ENCODE peak calls at places on chromosomes 2 and 18, in six cellular contexts. One of them, this sample, is unnamed.

GRCh38 chr18:9835112-9835755 is 50.5 kb upstream of the TXNDC2 start:
- DNase-seq in AG04449: no peak
- DNase-seq in GM12864: no peak
- DNase-seq in fibroblast of villous mesenchyme: no peak
- DNase-seq in Panc1: no peak
- DNase-seq in right lobe of liver: no peak
- DNase-seq in this sample: no peak

GRCh38 chr2:186697536-186697935 is 3.7 kb downstream of the FAM171B start:
- DNase-seq in AG04449: no peak
- DNase-seq in GM12864: no peak
- DNase-seq in fibroblast of villous mesenchyme: no peak
- DNase-seq in Panc1: no peak
- DNase-seq in right lobe of liver: no peak
- DNase-seq in this sample: no peak

GRCh38 chr2:176105078-176105726 is 1.9 kb upstream of the HOXD11 start:
- DNase-seq in AG04449: no peak
- DNase-seq in GM12864: no peak
- DNase-seq in fibroblast of villous mesenchyme: peak
- DNase-seq in Panc1: no peak
- DNase-seq in right lobe of liver: no peak
- DNase-seq in this sample: no peak

GRCh38 chr2:98734823-98735260 is 3.9 kb upstream of the MGAT4A start:
- DNase-seq in AG04449: no peak
- DNase-seq in GM12864: no peak
- DNase-seq in fibroblast of villous mesenchyme: no peak
- DNase-seq in Panc1: no peak
- DNase-seq in right lobe of liver: no peak
- DNase-seq in this sample: no peak

GRCh38 chr2:218897394-218898108 is 16.9 kb downstream of the WNT10A start:
- DNase-seq in AG04449: no peak
- DNase-seq in GM12864: no peak
- DNase-seq in fibroblast of villous mesenchyme: no peak
- DNase-seq in Panc1: no peak
- DNase-seq in right lobe of liver: no peak
- DNase-seq in this sample: no peak

GRCh38 chr2:165427686-165428085 is 41.8 kb upstream of the CSRNP3 start:
- DNase-seq in AG04449: no peak
- DNase-seq in GM12864: no peak
- DNase-seq in fibroblast of villous mesenchyme: no peak
- DNase-seq in Panc1: no peak
- DNase-seq in right lobe of liver: no peak
- DNase-seq in this sample: no peak

GRCh38 chr2:176653856-176654443 is 384.7 kb downstream of the MTX2 start:
- DNase-seq in AG04449: no peak
- DNase-seq in GM12864: peak
- DNase-seq in fibroblast of villous mesenchyme: peak
- DNase-seq in Panc1: no peak
- DNase-seq in right lobe of liver: peak
- DNase-seq in this sample: peak

GRCh38 chr2:232977438-232977971 is 35.6 kb downstream of the NGEF start:
- DNase-seq in AG04449: no peak
- DNase-seq in GM12864: no peak
- DNase-seq in fibroblast of villous mesenchyme: no peak
- DNase-seq in Panc1: no peak
- DNase-seq in right lobe of liver: peak
- DNase-seq in this sample: no peak

GRCh38 chr2:207330912-207331311 is 165.2 kb upstream of the KLF7 start:
- DNase-seq in AG04449: peak
- DNase-seq in GM12864: peak
- DNase-seq in fibroblast of villous mesenchyme: peak
- DNase-seq in Panc1: peak
- DNase-seq in right lobe of liver: no peak
- DNase-seq in this sample: no peak

GRCh38 chr2:186853871-186854435 is 5.0 kb upstream of the ZSWIM2 start:
- DNase-seq in AG04449: peak
- DNase-seq in GM12864: no peak
- DNase-seq in fibroblast of villous mesenchyme: no peak
- DNase-seq in Panc1: no peak
- DNase-seq in right lobe of liver: no peak
- DNase-seq in this sample: no peak

GRCh38 chr2:61582191-61582590 is 44.0 kb upstream of the XPO1 start:
- DNase-seq in AG04449: no peak
- DNase-seq in GM12864: no peak
- DNase-seq in fibroblast of villous mesenchyme: no peak
- DNase-seq in Panc1: no peak
- DNase-seq in right lobe of liver: no peak
- DNase-seq in this sample: no peak

GRCh38 chr18:23619388-23619873 is 33.1 kb upstream of the NPC1 start:
- DNase-seq in AG04449: no peak
- DNase-seq in GM12864: no peak
- DNase-seq in fibroblast of villous mesenchyme: peak
- DNase-seq in Panc1: no peak
- DNase-seq in right lobe of liver: no peak
- DNase-seq in this sample: no peak

GRCh38 chr2:89833780-89834117 is 1142.3 kb downstream of the RPIA start:
- DNase-seq in AG04449: no peak
- DNase-seq in GM12864: no peak
- DNase-seq in fibroblast of villous mesenchyme: peak
- DNase-seq in Panc1: no peak
- DNase-seq in right lobe of liver: no peak
- DNase-seq in this sample: no peak

GRCh38 chr2:33134086-33134763 is 187.5 kb downstream of the LTBP1 start:
- DNase-seq in AG04449: peak
- DNase-seq in GM12864: no peak
- DNase-seq in fibroblast of villous mesenchyme: peak
- DNase-seq in Panc1: peak
- DNase-seq in right lobe of liver: peak
- DNase-seq in this sample: peak

GRCh38 chr2:175432021-175432420 is 250.5 kb upstream of the ATP5MC3 start:
- DNase-seq in AG04449: no peak
- DNase-seq in GM12864: no peak
- DNase-seq in fibroblast of villous mesenchyme: no peak
- DNase-seq in Panc1: no peak
- DNase-seq in right lobe of liver: no peak
- DNase-seq in this sample: no peak

GRCh38 chr2:96762529-96763253 is 2.0 kb downstream of the CNNM4 start:
- DNase-seq in AG04449: no peak
- DNase-seq in GM12864: no peak
- DNase-seq in fibroblast of villous mesenchyme: no peak
- DNase-seq in Panc1: no peak
- DNase-seq in right lobe of liver: no peak
- DNase-seq in this sample: no peak

GRCh38 chr2:134259571-134259970 is 5.7 kb downstream of the MGAT5 start:
- DNase-seq in AG04449: no peak
- DNase-seq in GM12864: no peak
- DNase-seq in fibroblast of villous mesenchyme: no peak
- DNase-seq in Panc1: no peak
- DNase-seq in right lobe of liver: no peak
- DNase-seq in this sample: no peak

GRCh38 chr2:6236317-6236716 is 544.1 kb downstream of the SOX11 start:
- DNase-seq in AG04449: no peak
- DNase-seq in GM12864: no peak
- DNase-seq in fibroblast of villous mesenchyme: no peak
- DNase-seq in Panc1: no peak
- DNase-seq in right lobe of liver: no peak
- DNase-seq in this sample: no peak

GRCh38 chr2:113806217-113806913 is 49.9 kb upstream of the SLC35F5 start:
- DNase-seq in AG04449: no peak
- DNase-seq in GM12864: no peak
- DNase-seq in fibroblast of villous mesenchyme: peak
- DNase-seq in Panc1: no peak
- DNase-seq in right lobe of liver: no peak
- DNase-seq in this sample: peak

GRCh38 chr2:212157011-212157410 is 381.6 kb downstream of the ERBB4 start:
- DNase-seq in AG04449: no peak
- DNase-seq in GM12864: no peak
- DNase-seq in fibroblast of villous mesenchyme: no peak
- DNase-seq in Panc1: no peak
- DNase-seq in right lobe of liver: no peak
- DNase-seq in this sample: no peak

GRCh38 chr18:42047721-42048120 is 92.7 kb downstream of the PIK3C3 start:
- DNase-seq in AG04449: no peak
- DNase-seq in GM12864: no peak
- DNase-seq in fibroblast of villous mesenchyme: peak
- DNase-seq in Panc1: no peak
- DNase-seq in right lobe of liver: no peak
- DNase-seq in this sample: no peak

GRCh38 chr2:86646329-86646728 is 22.7 kb upstream of the RNF103 start:
- DNase-seq in AG04449: no peak
- DNase-seq in GM12864: no peak
- DNase-seq in fibroblast of villous mesenchyme: no peak
- DNase-seq in Panc1: no peak
- DNase-seq in right lobe of liver: no peak
- DNase-seq in this sample: no peak

GRCh38 chr2:215347878-215348277 is 36.0 kb downstream of the ATIC start:
- DNase-seq in AG04449: no peak
- DNase-seq in GM12864: no peak
- DNase-seq in fibroblast of villous mesenchyme: no peak
- DNase-seq in Panc1: no peak
- DNase-seq in right lobe of liver: no peak
- DNase-seq in this sample: no peak

GRCh38 chr18:74457743-74458465 is 796 bp upstream of the DIPK1C start:
- DNase-seq in AG04449: no peak
- DNase-seq in GM12864: no peak
- DNase-seq in fibroblast of villous mesenchyme: no peak
- DNase-seq in Panc1: no peak
- DNase-seq in right lobe of liver: no peak
- DNase-seq in this sample: no peak

GRCh38 chr18:74456409-74457042 is 582 bp downstream of the DIPK1C start:
- DNase-seq in AG04449: no peak
- DNase-seq in GM12864: no peak
- DNase-seq in fibroblast of villous mesenchyme: no peak
- DNase-seq in Panc1: no peak
- DNase-seq in right lobe of liver: no peak
- DNase-seq in this sample: no peak

GRCh38 chr18:74460825-74461224 is 3.7 kb upstream of the DIPK1C start:
- DNase-seq in AG04449: no peak
- DNase-seq in GM12864: no peak
- DNase-seq in fibroblast of villous mesenchyme: no peak
- DNase-seq in Panc1: no peak
- DNase-seq in right lobe of liver: no peak
- DNase-seq in this sample: no peak

GRCh38 chr18:74457043-74457742 is at the start of gene DIPK1C:
- DNase-seq in AG04449: no peak
- DNase-seq in GM12864: no peak
- DNase-seq in fibroblast of villous mesenchyme: no peak
- DNase-seq in Panc1: no peak
- DNase-seq in right lobe of liver: no peak
- DNase-seq in this sample: no peak

DNA sequence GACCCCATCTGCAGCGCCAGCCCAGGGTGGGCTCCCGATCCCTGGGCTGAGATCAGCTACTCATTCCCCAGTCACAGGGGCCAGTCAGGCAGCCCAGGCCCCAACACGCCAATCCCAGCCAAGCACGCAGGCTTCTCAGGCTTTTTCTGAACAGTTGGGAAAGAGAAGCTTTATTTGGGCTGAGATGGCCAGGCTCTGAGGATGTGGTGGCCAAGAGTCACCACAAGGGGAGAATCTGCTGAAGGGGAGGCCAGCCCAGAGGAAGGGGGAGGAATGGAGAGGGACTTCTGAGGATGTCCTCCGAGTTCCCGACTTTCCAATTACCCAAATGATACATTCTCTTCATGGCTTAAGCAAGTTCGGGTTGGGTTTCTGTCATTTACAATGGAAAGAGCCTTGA is 2.8 kb upstream of the DIPK1C start:
- DNase-seq in AG04449: no peak
- DNase-seq in GM12864: no peak
- DNase-seq in fibroblast of villous mesenchyme: no peak
- DNase-seq in Panc1: no peak
- DNase-seq in right lobe of liver: no peak
- DNase-seq in this sample: no peak
- TF ChIP-seq CTCF in AG04449: no peak
- TF ChIP-seq CTCF in GM12864: peak
- TF ChIP-seq CTCF in fibroblast of villous mesenchyme: peak
- TF ChIP-seq CTCF in Panc1: no peak
- TF ChIP-seq CTCF in right lobe of liver: no peak
- TF ChIP-seq CTCF in this sample: no peak

GRCh38 chr2:41935004-41935401 is 112.8 kb upstream of the PKDCC start:
- DNase-seq in AG04449: no peak
- DNase-seq in GM12864: no peak
- DNase-seq in fibroblast of villous mesenchyme: no peak
- DNase-seq in Panc1: no peak
- DNase-seq in right lobe of liver: no peak
- DNase-seq in this sample: no peak

GRCh38 chr2:41932241-41933034 is 115.4 kb upstream of the PKDCC start:
- DNase-seq in AG04449: no peak
- DNase-seq in GM12864: no peak
- DNase-seq in fibroblast of villous mesenchyme: peak
- DNase-seq in Panc1: no peak
- DNase-seq in right lobe of liver: no peak
- DNase-seq in this sample: no peak

GRCh38 chr2:41934323-41935003 is 113.4 kb upstream of the PKDCC start:
- DNase-seq in AG04449: no peak
- DNase-seq in GM12864: no peak
- DNase-seq in fibroblast of villous mesenchyme: peak
- DNase-seq in Panc1: no peak
- DNase-seq in right lobe of liver: no peak
- DNase-seq in this sample: no peak

GRCh38 chr2:41933585-41934322 is 114.1 kb upstream of the PKDCC start:
- DNase-seq in AG04449: peak
- DNase-seq in GM12864: no peak
- DNase-seq in fibroblast of villous mesenchyme: peak
- DNase-seq in Panc1: no peak
- DNase-seq in right lobe of liver: no peak
- DNase-seq in this sample: no peak

GRCh38 chr2:41933035-41933429 is 114.8 kb upstream of the PKDCC start:
- DNase-seq in AG04449: no peak
- DNase-seq in GM12864: no peak
- DNase-seq in fibroblast of villous mesenchyme: peak
- DNase-seq in Panc1: no peak
- DNase-seq in right lobe of liver: no peak
- DNase-seq in this sample: no peak
- H3K4me3 ChIP-seq in AG04449: no peak
- H3K4me3 ChIP-seq in GM12864: no peak
- H3K4me3 ChIP-seq in fibroblast of villous mesenchyme: peak
- H3K4me3 ChIP-seq in Panc1: no peak
- H3K4me3 ChIP-seq in right lobe of liver: no peak
- H3K4me3 ChIP-seq in this sample: no peak

DNA sequence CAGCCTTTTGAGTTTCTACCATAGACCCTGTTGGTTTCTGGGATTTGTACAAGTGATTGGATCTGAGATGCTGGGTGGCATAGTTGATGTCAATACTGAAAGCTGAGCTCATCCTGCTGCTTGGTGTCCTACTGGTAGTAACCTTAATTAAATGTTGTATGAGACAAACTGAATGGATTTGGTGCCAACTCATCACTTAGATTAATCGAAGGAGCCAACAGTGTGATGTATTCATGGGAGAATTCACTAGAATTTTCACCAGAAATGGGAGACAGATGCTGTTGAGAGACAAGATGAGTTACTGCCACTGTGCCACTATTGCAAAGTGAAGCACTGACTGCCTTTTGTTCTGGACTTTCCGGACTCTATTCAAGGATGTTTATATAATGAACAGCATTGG is 158.5 kb downstream of the THADA start:
- DNase-seq in AG04449: no peak
- DNase-seq in GM12864: no peak
- DNase-seq in fibroblast of villous mesenchyme: no peak
- DNase-seq in Panc1: no peak
- DNase-seq in right lobe of liver: no peak
- DNase-seq in this sample: no peak
- TF ChIP-seq CTCF in AG04449: no peak
- TF ChIP-seq CTCF in GM12864: no peak
- TF ChIP-seq CTCF in fibroblast of villous mesenchyme: no peak
- TF ChIP-seq CTCF in Panc1: no peak
- TF ChIP-seq CTCF in right lobe of liver: no peak
- TF ChIP-seq CTCF in this sample: no peak

GRCh38 chr2:237801466-237801865 is 2.9 kb downstream of the RBM44 start:
- DNase-seq in AG04449: no peak
- DNase-seq in GM12864: no peak
- DNase-seq in fibroblast of villous mesenchyme: no peak
- DNase-seq in Panc1: no peak
- DNase-seq in right lobe of liver: no peak
- DNase-seq in this sample: peak
- H3K4me3 ChIP-seq in AG04449: no peak
- H3K4me3 ChIP-seq in GM12864: no peak
- H3K4me3 ChIP-seq in fibroblast of villous mesenchyme: no peak
- H3K4me3 ChIP-seq in Panc1: no peak
- H3K4me3 ChIP-seq in right lobe of liver: no peak
- H3K4me3 ChIP-seq in this sample: no peak